ENCODE peak calls at places on chromosomes 16 and 17, in ten cellular contexts. O, J, I, D, U, P, A, M, F and N are unnamed samples.

GRCh38 chr16:66811043-66811442 is 9.7 kb upstream of the TERB1 start:
- ATAC-seq in D (no peak), M (no peak), J (no peak), O (no peak), I (no peak), F (no peak), A (no peak), P (no peak), U (no peak), N (no peak)

GRCh38 chr17:45170976-45171337 is 9.3 kb downstream of the HEXIM2 start:
- ATAC-seq in J (peak), M (no peak), P (no peak), I (no peak), D (peak), U (no peak), A (no peak), F (peak), O (peak), N (no peak)

GRCh38 chr16:81973737-81974136 is 37.5 kb downstream of the SDR42E1 start:
- ATAC-seq in P (no peak), M (no peak), D (no peak), O (no peak), I (no peak), J (no peak), A (no peak), F (no peak), U (no peak), N (no peak)

GRCh38 chr17:38702900-38703741 is 2.0 kb upstream of the MLLT6 start:
- ATAC-seq in A (no peak), P (no peak), D (no peak), U (no peak), I (no peak), J (peak), M (no peak), F (no peak), O (no peak), N (no peak)

GRCh38 chr17:7045492-7046126 is 1.7 kb upstream of the SLC16A11 start:
- ATAC-seq in U (peak), I (no peak), P (peak), J (peak), D (peak), F (peak), A (peak), M (peak), O (no peak), N (peak)

GRCh38 chr17:56676807-56677206 is 83.3 kb downstream of the NOG start:
- ATAC-seq in P (no peak), F (no peak), U (no peak), J (no peak), A (no peak), M (no peak), O (no peak), I (peak), D (no peak), N (no peak)

GRCh38 chr17:72719206-72719581 is 373.3 kb downstream of the SLC39A11 start:
- ATAC-seq in D (no peak), U (peak), P (peak), I (peak), J (no peak), A (no peak), M (peak), O (no peak), F (no peak), N (peak)

GRCh38 chr17:50532452-50533024 is at the start of gene EPN3:
- ATAC-seq in D (peak), F (peak), J (peak), A (peak), U (no peak), I (no peak), O (no peak), P (no peak), M (no peak), N (no peak)

GRCh38 chr16:82700541-82701240 is 73.9 kb downstream of the CDH13 start:
- ATAC-seq in I (peak), M (peak), P (no peak), O (peak), J (peak), U (peak), D (peak), F (no peak), A (no peak), N (peak)

GRCh38 chr17:76265624-76266243 is 586 bp downstream of the UBALD2 start:
- ATAC-seq in D (no peak), O (peak), U (no peak), M (no peak), I (no peak), F (no peak), A (peak), J (peak), P (no peak), N (no peak)

GRCh38 chr17:4666296-4666695 is 24.8 kb upstream of the ALOX15 start:
- ATAC-seq in A (no peak), D (no peak), U (no peak), O (no peak), M (no peak), J (no peak), F (no peak), I (no peak), P (no peak), N (no peak)

GRCh38 chr17:3695723-3696411 is at the start of gene P2RX5:
- ATAC-seq in M (peak), U (peak), I (peak), P (peak), O (peak), J (peak), D (peak), F (peak), A (peak), N (peak)

GRCh38 chr17:64216030-64216384 is 47.1 kb downstream of the TEX2 start:
- ATAC-seq in D (no peak), M (no peak), U (no peak), A (no peak), F (no peak), J (peak), O (no peak), P (no peak), I (no peak), N (no peak)

GRCh38 chr16:3518292-3518982 is 17.6 kb downstream of the CLUAP1 start:
- ATAC-seq in U (no peak), I (no peak), M (no peak), P (no peak), J (no peak), F (no peak), D (no peak), O (no peak), A (no peak), N (no peak)